ENCODE peak calls at places on chromosome 1, in four cellular contexts. K is right lobe of liver, Y is AG09309, A is dorsolateral prefrontal cortex. P is an unnamed sample.

GRCh38 chr1:31297273-31298247 is 728 bp downstream of the ZCCHC17 start:
- DNase-seq in K (no peak), Y (no peak), A (no peak), P (no peak)

GRCh38 chr1:203085528-203086406 is at the start of gene MYOG:
- DNase-seq in K (no peak), Y (no peak), A (no peak), P (no peak)

GRCh38 chr1:51444534-51445192 is 74.4 kb downstream of the EPS15 start:
- DNase-seq in K (no peak), Y (no peak), A (no peak), P (no peak)

GRCh38 chr1:14972107-14972506 is 181.4 kb upstream of the TMEM51 start:
- DNase-seq in K (no peak), Y (no peak), A (no peak), P (no peak)

GRCh38 chr1:197320991-197321531 is 53.0 kb downstream of the CRB1 start:
- DNase-seq in K (no peak), Y (peak; percentile 25), A (no peak), P (no peak)

GRCh38 chr1:11784993-11785769 is 20.6 kb downstream of the MTHFR start:
- DNase-seq in K (peak; percentile 74), Y (no peak), A (peak; percentile 49), P (no peak)

GRCh38 chr1:53951697-53952096 is 5.5 kb downstream of the LRRC42 start:
- DNase-seq in K (no peak), Y (no peak), A (no peak), P (no peak)

GRCh38 chr1:165927169-165927568 is 99.8 kb downstream of the UCK2 start:
- DNase-seq in K (no peak), Y (no peak), A (no peak), P (peak; percentile 43)

GRCh38 chr1:28139033-28139712 is 37.3 kb downstream of the PTAFR start:
- DNase-seq in K (no peak), Y (no peak), A (no peak), P (no peak)

GRCh38 chr1:115138973-115139372 is 49.7 kb upstream of the TSPAN2 start:
- DNase-seq in K (peak; percentile 81), Y (peak; percentile 82), A (peak; percentile 74), P (peak; percentile 5)
- H3K4me3 ChIP-seq in K (no peak overlapping the region), Y (no peak overlapping the region), A (no peak overlapping the region), P (no peak overlapping the region)

GRCh38 chr1:119159096-119159495 is 18.6 kb upstream of the WARS2 start:
- DNase-seq in K (no peak), Y (peak; percentile 46), A (no peak), P (no peak)

GRCh38 chr1:119160435-119160834 is 20.0 kb upstream of the WARS2 start:
- DNase-seq in K (no peak), Y (no peak), A (no peak), P (no peak)

GRCh38 chr1:119163396-119163795 is 22.9 kb upstream of the WARS2 start:
- DNase-seq in K (no peak), Y (no peak), A (no peak), P (no peak)

GRCh38 chr1:119159963-119160362 is 19.5 kb upstream of the WARS2 start:
- DNase-seq in K (no peak), Y (no peak), A (no peak), P (no peak)

GRCh38 chr1:119160851-119161250 is 20.4 kb upstream of the WARS2 start:
- DNase-seq in K (no peak), Y (peak; percentile 79), A (no peak), P (no peak)
- H3K4me3 ChIP-seq in K (no peak overlapping the region), Y (no peak overlapping the region), A (no peak overlapping the region), P (no peak overlapping the region)

GRCh38 chr1:155379180-155379876 is 58.6 kb downstream of the RUSC1 start:
- DNase-seq in K (no peak), Y (peak; percentile 55), A (no peak), P (no peak)

GRCh38 chr1:155379877-155380192 is 59.1 kb downstream of the RUSC1 start:
- DNase-seq in K (no peak), Y (no peak), A (no peak), P (no peak)
- H3K4me3 ChIP-seq in K (no peak overlapping the region), Y (no peak overlapping the region), A (no peak overlapping the region), P (no peak overlapping the region)

DNA sequence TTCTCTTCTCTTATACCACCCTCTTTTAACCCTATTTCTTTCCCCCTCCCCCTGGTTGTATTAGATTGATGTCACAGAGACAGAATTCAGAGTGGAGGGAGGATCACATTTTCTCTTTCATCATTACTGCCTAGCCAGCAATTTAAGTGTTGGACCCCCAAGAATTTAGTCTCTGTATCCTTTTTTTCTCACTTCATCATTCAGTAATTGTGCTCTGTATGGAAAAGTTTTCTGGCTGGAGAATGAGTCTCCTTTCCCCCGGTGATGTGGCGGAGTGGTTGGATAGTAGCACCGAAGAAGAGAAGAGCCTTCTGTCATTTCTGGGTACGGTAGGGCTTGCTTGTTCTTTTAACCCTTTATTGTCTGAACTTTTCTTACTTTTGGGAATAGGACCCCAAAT is 124.8 kb downstream of the CLEC20A start:
- DNase-seq in K (no peak), Y (no peak), A (no peak), P (no peak)
- H3K4me3 ChIP-seq in K (no peak overlapping the region), Y (peak overlapping the region; percentile 22), A (peak overlapping the region; percentile 55), P (no peak overlapping the region)

DNA sequence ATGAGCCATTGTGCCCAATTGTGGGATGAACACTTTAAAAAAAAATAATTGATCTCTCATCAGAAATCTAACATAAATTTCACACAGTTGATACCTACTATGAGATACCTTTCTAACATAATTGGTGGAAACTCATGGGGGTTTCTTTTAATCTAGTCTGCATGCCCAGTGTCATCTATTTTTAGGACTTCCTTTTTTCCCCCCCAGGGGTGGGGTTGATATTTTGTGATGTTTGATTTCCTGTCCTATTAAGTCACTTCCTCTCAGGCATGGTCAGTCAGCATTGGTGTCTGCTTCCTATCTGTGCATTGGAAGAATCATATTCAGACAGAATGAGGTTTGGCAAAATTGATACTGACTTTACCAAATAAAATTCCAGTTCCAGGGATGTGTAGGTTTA is 21.5 kb downstream of the NFYC start:
- DNase-seq in K (no peak), Y (no peak), A (no peak), P (no peak)
- H3K4me3 ChIP-seq in K (no peak overlapping the region), Y (no peak overlapping the region), A (no peak overlapping the region), P (no peak overlapping the region)

GRCh38 chr1:23403735-23404486 is 20.6 kb downstream of the TCEA3 start:
- DNase-seq in K (peak; percentile 86), Y (peak; percentile 83), A (peak; percentile 87), P (peak; percentile 21)
- H3K4me3 ChIP-seq in K (no peak overlapping the region), Y (no peak overlapping the region), A (peak overlapping the region; percentile 31), P (no peak overlapping the region)